ENCODE peak calls at places on chromosomes 11 and 22, in four cellular contexts. B is body of pancreas, P is pancreas, I is HS-5. W is an unnamed sample.

GRCh38 chr11:12682730-12683500 is 8.7 kb downstream of the TEAD1 start:
- DNase-seq in P (no peak), B (no peak), I (no peak), W (no peak)

GRCh38 chr11:97460091-97460490 is 1070.3 kb downstream of the JRKL start:
- DNase-seq in I (no peak), P (no peak), B (no peak), W (no peak)

GRCh38 chr11:130613396-130613795 is 165.0 kb downstream of the ADAMTS15 start:
- DNase-seq in P (no peak), B (no peak), I (no peak), W (no peak)

GRCh38 chr11:131624526-131624925 is 254.1 kb downstream of the NTM start:
- DNase-seq in B (no peak), P (no peak), I (no peak), W (no peak)

GRCh38 chr22:43776081-43776670 is 35.9 kb downstream of the EFCAB6 start:
- DNase-seq in B (no peak), P (no peak), I (no peak), W (no peak)

GRCh38 chr11:12248330-12248729 is 129.0 kb upstream of the PARVA start:
- DNase-seq in I (no peak), B (peak), P (peak), W (no peak)

GRCh38 chr11:19714093-19714386 is 1.4 kb downstream of the NAV2 start:
- DNase-seq in I (no peak), B (no peak), P (no peak), W (peak)

GRCh38 chr22:36822581-36822980 is 5.7 kb upstream of the PVALB start:
- DNase-seq in P (no peak), I (no peak), B (no peak), W (no peak)

GRCh38 chr11:15692739-15693138 is 578.0 kb downstream of the INSC start:
- DNase-seq in I (no peak), P (no peak), B (no peak), W (no peak)

GRCh38 chr11:67642490-67643120 is 3.0 kb upstream of the TBX10 start:
- DNase-seq in P (no peak), B (no peak), I (no peak), W (no peak)

GRCh38 chr11:113240790-113241189 is 73.6 kb upstream of the TTC12 start:
- DNase-seq in B (no peak), P (no peak), I (no peak), W (no peak)

GRCh38 chr11:87358461-87358860 is 320.7 kb downstream of the TMEM135 start:
- DNase-seq in P (no peak), I (no peak), B (no peak), W (no peak)

GRCh38 chr22:30286813-30287625 is 2.3 kb downstream of the CASTOR1 start:
- DNase-seq in I (no peak), P (peak), B (peak), W (peak)

GRCh38 chr11:113991718-113992458 is 17.0 kb downstream of the HTR3A start:
- DNase-seq in B (no peak), P (no peak), I (no peak), W (no peak)

GRCh38 chr11:9076661-9077060 is 14.7 kb downstream of the SCUBE2 start:
- DNase-seq in B (no peak), P (no peak), I (no peak), W (no peak)

GRCh38 chr11:129115652-129116585 is 76.2 kb downstream of the ARHGAP32 start:
- DNase-seq in I (peak), P (no peak), B (no peak), W (no peak)

GRCh38 chr11:12544986-12545775 is 129.0 kb upstream of the TEAD1 start:
- DNase-seq in P (no peak), B (no peak), I (no peak), W (no peak)

W was measured in immature natural killer cell.